ENCODE peak calls at places on chromosome 14, in ten cellular contexts. P is stomach; Q is A549; O is effector memory CD4-positive, alpha-beta T cell; N is uterus; K is CD8-positive, alpha-beta T cell; I is sigmoid colon; C is mesenchymal stem cell; S is HepG2; Y is lung. J is an unnamed sample.

GRCh38 chr14:99809376-99809775 is 16.2 kb downstream of the EML1 start:
- DNase-seq in P (no peak), Q (no peak), O (no peak), N (peak; percentile 84), K (no peak), I (peak; percentile 95), C (peak; percentile 28), S (no peak), Y (peak; percentile 48), J (no peak)

GRCh38 chr14:96624661-96625435 is 122.7 kb downstream of the PAPOLA start:
- DNase-seq in P (no peak), Q (no peak), O (no peak), N (no peak), K (no peak), I (no peak), C (no peak), S (no peak), Y (no peak), J (no peak)

GRCh38 chr14:63163306-63163705 is 40.9 kb upstream of the RHOJ start:
- DNase-seq in P (no peak), Q (no peak), O (no peak), N (no peak), K (no peak), I (no peak), C (no peak), S (no peak), Y (no peak), J (no peak)

GRCh38 chr14:52119030-52119429 is 50.2 kb upstream of the NID2 start:
- DNase-seq in P (no peak), Q (no peak), O (no peak), N (no peak), K (no peak), I (no peak), C (no peak), S (peak; percentile 91), Y (no peak), J (no peak)

GRCh38 chr14:64566651-64567122 is 16.9 kb downstream of the PPP1R36 start:
- DNase-seq in P (no peak), Q (no peak), O (no peak), N (no peak), K (no peak), I (no peak), C (no peak), S (no peak), Y (no peak), J (no peak)

GRCh38 chr14:101558739-101559240 is 2.5 kb upstream of the DIO3 start:
- DNase-seq in P (no peak), Q (no peak), O (no peak), N (no peak), K (no peak), I (no peak), C (no peak), S (no peak), Y (no peak), J (no peak)

GRCh38 chr14:38867561-38868150 is 235.4 kb downstream of the SEC23A start:
- DNase-seq in P (peak; percentile 75), Q (peak; percentile 81), O (peak; percentile 26), N (peak; percentile 32), K (peak; percentile 46), I (peak; percentile 77), C (peak; percentile 83), S (peak; percentile 91), Y (peak; percentile 71), J (peak; percentile 68)

GRCh38 chr14:69547701-69548348 is 26.8 kb downstream of the CCDC177 start:
- DNase-seq in P (no peak), Q (no peak), O (no peak), N (no peak), K (no peak), I (no peak), C (peak; percentile 22), S (no peak), Y (no peak), J (no peak)

GRCh38 chr14:99120147-99121026 is 151.6 kb downstream of the BCL11B start:
- DNase-seq in P (peak; percentile 8), Q (no peak), O (no peak), N (no peak), K (no peak), I (no peak), C (no peak), S (no peak), Y (peak; percentile 23), J (no peak)

GRCh38 chr14:77053046-77053841 is 24.7 kb upstream of the IRF2BPL start:
- DNase-seq in P (peak; percentile 64), Q (peak; percentile 65), O (peak; percentile 67), N (peak; percentile 78), K (peak; percentile 82), I (peak; percentile 88), C (peak; percentile 89), S (peak; percentile 70), Y (peak; percentile 73), J (peak; percentile 69)

GRCh38 chr14:33542338-33543290 is 408.3 kb downstream of the EGLN3 start:
- DNase-seq in P (no peak), Q (no peak), O (no peak), N (no peak), K (no peak), I (no peak), C (no peak), S (no peak), Y (no peak), J (no peak)
- H3K27ac ChIP-seq in P (no peak overlapping the region), Q (no peak overlapping the region), O (no peak overlapping the region), N (no peak overlapping the region), K (no peak overlapping the region), I (no peak overlapping the region), C (no peak overlapping the region), S (no peak overlapping the region), Y (no peak overlapping the region), J (no peak overlapping the region)

GRCh38 chr14:22478247-22478646 is 110.8 kb downstream of the DAD1 start:
- DNase-seq in P (no peak), Q (no peak), O (no peak), N (no peak), K (no peak), I (no peak), C (no peak), S (no peak), Y (no peak), J (no peak)
- H3K4me1 ChIP-seq in P (peaks cover 4% of the 10 kb centered on the region), Q (no peaks in the 10 kb centered on the region), O (no peaks in the 10 kb centered on the region), N (peaks cover 9% of the 10 kb centered on the region), K (no peaks in the 10 kb centered on the region), I (peaks cover 30% of the 10 kb centered on the region), C (peaks cover 4% of the 10 kb centered on the region), S (no peaks in the 10 kb centered on the region), Y (peaks cover 3% of the 10 kb centered on the region), J (peaks cover 43% of the 10 kb centered on the region)

GRCh38 chr14:104081493-104081835 is 4.0 kb upstream of the ASPG start:
- DNase-seq in P (no peak), Q (no peak), O (no peak), N (no peak), K (no peak), I (no peak), C (no peak), S (no peak), Y (no peak), J (no peak)

GRCh38 chr14:104081951-104082464 is 3.5 kb upstream of the ASPG start:
- DNase-seq in P (no peak), Q (no peak), O (no peak), N (no peak), K (no peak), I (no peak), C (no peak), S (no peak), Y (no peak), J (no peak)

GRCh38 chr14:104080557-104081492 is 4.7 kb upstream of the ASPG start:
- DNase-seq in P (peak; percentile 85), Q (no peak), O (no peak), N (no peak), K (no peak), I (no peak), C (no peak), S (no peak), Y (no peak), J (no peak)

GRCh38 chr14:104084251-104085002 is 1.1 kb upstream of the ASPG start:
- DNase-seq in P (peak; percentile 29), Q (no peak), O (no peak), N (no peak), K (no peak), I (no peak), C (peak; percentile 1), S (no peak), Y (no peak), J (no peak)

DNA sequence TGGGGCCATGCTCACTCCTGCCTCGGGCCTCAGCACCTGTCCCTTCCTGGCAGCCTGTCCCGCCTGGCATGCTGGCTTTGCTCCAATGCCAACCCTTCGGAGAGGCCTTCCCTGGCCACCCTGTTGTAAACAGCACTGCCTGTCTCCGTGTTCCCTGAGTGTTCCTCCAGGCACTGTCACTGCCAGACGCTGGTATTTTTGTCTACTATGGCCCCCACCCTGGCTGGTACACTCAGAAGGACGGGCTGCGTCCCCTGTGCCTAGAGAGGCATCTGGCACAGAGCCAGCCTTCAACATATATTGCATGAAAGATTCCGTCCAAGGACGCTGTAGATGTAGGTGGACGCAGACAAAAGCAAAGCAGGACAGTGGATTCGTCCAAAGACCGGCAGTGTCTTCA is 2.7 kb upstream of the ASPG start:
- DNase-seq in P (peak; percentile 85), Q (no peak), O (no peak), N (peak; percentile 13), K (no peak), I (no peak), C (no peak), S (no peak), Y (peak; percentile 65), J (no peak)
- H3K4me3 ChIP-seq in P (no peak overlapping the region), Q (no peak overlapping the region), O (no peak overlapping the region), N (no peak overlapping the region), K (no peak overlapping the region), I (no peak overlapping the region), C (no peak overlapping the region), S (no peak overlapping the region), Y (no peak overlapping the region), J (no peak overlapping the region)

GRCh38 chr14:102661614-102662013 is 69.2 kb downstream of the RCOR1 start:
- DNase-seq in P (no peak), Q (no peak), O (no peak), N (no peak), K (no peak), I (no peak), C (no peak), S (no peak), Y (no peak), J (no peak)
- H3K27ac ChIP-seq in P (no peak overlapping the region), Q (no peak overlapping the region), O (no peak overlapping the region), N (no peak overlapping the region), K (no peak overlapping the region), I (no peak overlapping the region), C (no peak overlapping the region), S (no peak overlapping the region), Y (no peak overlapping the region), J (no peak overlapping the region)

DNA sequence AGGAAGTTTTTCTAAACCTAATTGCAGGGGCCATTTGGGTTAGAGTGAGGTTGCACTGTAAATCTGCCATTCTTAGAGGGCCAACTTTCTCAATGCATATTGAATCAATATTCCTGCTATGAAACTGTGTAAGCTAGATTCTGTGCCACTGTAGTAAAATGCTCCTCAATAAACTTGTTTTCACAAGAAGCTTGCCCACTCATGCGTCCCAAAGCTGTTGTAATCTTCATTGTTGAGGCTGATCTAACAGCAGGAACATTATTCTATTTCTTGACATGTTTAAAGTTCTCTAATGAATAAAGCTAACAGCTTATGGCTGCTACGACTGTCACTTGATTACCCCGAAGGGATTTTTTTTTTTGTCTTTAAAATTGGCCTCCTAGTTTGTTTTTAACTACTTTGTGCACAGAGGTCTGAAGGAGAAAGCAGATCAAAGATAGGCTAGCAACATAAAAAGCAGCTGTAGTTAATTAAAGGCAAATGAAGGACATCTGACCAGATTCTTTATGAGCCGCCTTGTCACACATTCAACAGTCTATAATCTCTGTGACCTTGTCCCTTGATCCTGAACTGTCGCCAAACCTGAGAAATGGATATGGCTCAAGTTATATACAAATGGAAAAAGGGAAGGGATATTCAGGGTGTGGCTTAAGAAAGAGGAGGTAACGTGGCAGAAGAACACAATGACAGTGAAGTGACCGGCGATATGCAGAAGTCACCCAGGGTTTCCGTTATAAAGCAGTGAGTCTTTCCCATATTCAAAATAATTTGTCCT is 243.8 kb downstream of the PAX9 start:
- DNase-seq in P (no peak), Q (no peak), O (no peak), N (no peak), K (no peak), I (no peak), C (no peak), S (no peak), Y (no peak), J (no peak)
- H3K4me1 ChIP-seq in P (no peaks in the 10 kb centered on the region), Q (no peaks in the 10 kb centered on the region), O (no peaks in the 10 kb centered on the region), N (no peaks in the 10 kb centered on the region), K (no peaks in the 10 kb centered on the region), I (no peaks in the 10 kb centered on the region), C (no peaks in the 10 kb centered on the region), S (no peaks in the 10 kb centered on the region), Y (no peaks in the 10 kb centered on the region), J (no peaks in the 10 kb centered on the region)